ENCODE peak calls at places on chromosome 16, in seven cellular contexts. M is left lung; Y is body of pancreas; C is AG04450; L is CD8-positive, alpha-beta memory T cell; G is heart left ventricle; H is cardiac muscle cell. T is an unnamed sample. For H3K27me3, the result is how much of the 10 kb centered on the place peaks cover.

GRCh38 chr16:21324267-21324666 is 46.2 kb upstream of the CRYM start:
- DNase-seq in L (no peak), H (no peak), G (no peak), C (no peak), Y (no peak), M (no peak), T (no peak)

GRCh38 chr16:28597692-28598261 is 927 bp upstream of the SULT1A2 start:
- DNase-seq in G (no peak), M (no peak), H (no peak), C (no peak), Y (no peak), L (no peak), T (peak)

GRCh38 chr16:34802848-34803599 is 1343.6 kb downstream of the TP53TG3F start:
- DNase-seq in C (no peak), L (no peak), H (no peak), G (no peak), Y (no peak), M (peak), T (no peak)

GRCh38 chr16:27073733-27074132 is 7.0 kb downstream of the C16orf82 start:
- DNase-seq in L (no peak), M (no peak), H (no peak), G (no peak), C (no peak), Y (no peak), T (no peak)

GRCh38 chr16:27766166-27766925 is 216.4 kb downstream of the KATNIP start:
- DNase-seq in C (no peak), Y (no peak), H (no peak), M (peak), G (no peak), L (no peak), T (peak)

GRCh38 chr16:85615852-85616607 is 2.9 kb downstream of the GSE1 start:
- DNase-seq in H (peak), Y (peak), M (peak), C (peak), G (peak), L (peak), T (peak)

GRCh38 chr16:84303023-84303422 is 8.3 kb downstream of the WFDC1 start:
- DNase-seq in C (peak), G (peak), H (peak), L (no peak), M (no peak), Y (no peak), T (no peak)

GRCh38 chr16:84606081-84606875 is 11.6 kb downstream of the COTL1 start:
- DNase-seq in H (no peak), L (no peak), C (no peak), G (no peak), M (no peak), Y (no peak), T (no peak)

GRCh38 chr16:56336071-56336688 is 89.2 kb downstream of the AMFR start:
- DNase-seq in H (peak), M (peak), L (no peak), Y (no peak), C (no peak), G (peak), T (no peak)

GRCh38 chr16:89917773-89918452 is 749 bp upstream of the MC1R start:
- DNase-seq in H (peak), M (peak), G (peak), C (no peak), Y (peak), L (peak), T (peak)

GRCh38 chr16:48950184-48950583 is 331.5 kb downstream of the CBLN1 start:
- DNase-seq in M (no peak), Y (no peak), L (no peak), G (no peak), C (no peak), H (no peak), T (no peak)

GRCh38 chr16:27483083-27483437 is 66.7 kb downstream of the GTF3C1 start:
- DNase-seq in H (no peak), L (no peak), G (no peak), C (no peak), Y (no peak), M (no peak), T (no peak)

GRCh38 chr16:56848955-56849689 is 15.9 kb upstream of the SLC12A3 start:
- DNase-seq in C (no peak), Y (no peak), H (peak), G (no peak), L (no peak), M (no peak), T (no peak)

GRCh38 chr16:88731699-88732098 is 25.4 kb downstream of the CTU2 start:
- DNase-seq in Y (no peak), M (no peak), H (no peak), L (no peak), G (no peak), C (no peak), T (no peak)

GRCh38 chr16:12311887-12312286 is 335.4 kb downstream of the SNX29 start:
- DNase-seq in H (no peak), C (no peak), M (no peak), Y (no peak), G (no peak), L (no peak), T (no peak)

GRCh38 chr16:75821117-75821516 is 94.8 kb upstream of the CPHXL start:
- DNase-seq in G (no peak), M (no peak), L (no peak), Y (no peak), H (no peak), C (no peak), T (no peak)

GRCh38 chr16:27974896-27975540 is 88.5 kb downstream of the GSG1L start:
- DNase-seq in L (no peak), M (no peak), G (no peak), H (no peak), C (no peak), Y (no peak), T (no peak)

GRCh38 chr16:63539276-63539675 is 1503.0 kb upstream of the CDH8 start:
- DNase-seq in L (no peak), Y (no peak), M (no peak), H (no peak), C (no peak), G (no peak), T (no peak)

GRCh38 chr16:79272141-79272577 is 328.4 kb downstream of the MAF start:
- DNase-seq in Y (no peak), H (no peak), L (peak), G (no peak), M (peak), C (no peak), T (peak)

GRCh38 chr16:5979905-5980550 is 882.4 kb upstream of the EEF2KMT start:
- DNase-seq in Y (no peak), G (no peak), L (no peak), H (no peak), C (no peak), M (no peak), T (no peak)

GRCh38 chr16:62036101-62036806 is at the start of gene CDH8:
- DNase-seq in G (no peak), C (no peak), M (peak), H (no peak), Y (no peak), L (no peak), T (peak)

GRCh38 chr16:87653234-87653633 is 50.9 kb downstream of the JPH3 start:
- DNase-seq in H (no peak), M (peak), Y (no peak), L (no peak), C (no peak), G (no peak), T (no peak)

GRCh38 chr16:55832788-55833583 is at the start of gene CES1:
- DNase-seq in M (peak), G (peak), Y (peak), L (no peak), C (no peak), H (no peak), T (peak)

GRCh38 chr16:82105107-82105506 is 64.9 kb downstream of the MPHOSPH6 start:
- DNase-seq in Y (no peak), G (no peak), C (no peak), M (no peak), H (no peak), L (no peak), T (no peak)

GRCh38 chr16:22887445-22887844 is 73.5 kb downstream of the HS3ST2 start:
- DNase-seq in G (no peak), L (no peak), M (no peak), H (no peak), Y (no peak), C (no peak), T (no peak)

GRCh38 chr16:5487728-5488127 is 390.1 kb upstream of the EEF2KMT start:
- DNase-seq in Y (no peak), G (no peak), C (no peak), H (no peak), M (no peak), L (no peak), T (no peak)

GRCh38 chr16:4016648-4017047 is 99.6 kb downstream of the ADCY9 start:
- DNase-seq in M (no peak), L (no peak), C (no peak), Y (no peak), G (no peak), H (peak), T (no peak)

GRCh38 chr16:88464447-88465318 is 11.6 kb downstream of the ZFPM1 start:
- DNase-seq in G (no peak), Y (no peak), L (no peak), C (no peak), H (peak), M (no peak), T (no peak)

GRCh38 chr16:69187387-69187890 is 475 bp downstream of the SNTB2 start:
- DNase-seq in Y (peak), H (peak), L (peak), M (peak), C (no peak), G (peak), T (peak)

GRCh38 chr16:22161999-22162657 is at the start of gene SDR42E2:
- DNase-seq in H (no peak), L (peak), G (no peak), M (peak), Y (peak), C (no peak), T (no peak)

GRCh38 chr16:17830651-17831050 is 359.9 kb upstream of the XYLT1 start:
- DNase-seq in Y (no peak), M (no peak), L (no peak), G (no peak), C (no peak), H (no peak), T (no peak)

DNA sequence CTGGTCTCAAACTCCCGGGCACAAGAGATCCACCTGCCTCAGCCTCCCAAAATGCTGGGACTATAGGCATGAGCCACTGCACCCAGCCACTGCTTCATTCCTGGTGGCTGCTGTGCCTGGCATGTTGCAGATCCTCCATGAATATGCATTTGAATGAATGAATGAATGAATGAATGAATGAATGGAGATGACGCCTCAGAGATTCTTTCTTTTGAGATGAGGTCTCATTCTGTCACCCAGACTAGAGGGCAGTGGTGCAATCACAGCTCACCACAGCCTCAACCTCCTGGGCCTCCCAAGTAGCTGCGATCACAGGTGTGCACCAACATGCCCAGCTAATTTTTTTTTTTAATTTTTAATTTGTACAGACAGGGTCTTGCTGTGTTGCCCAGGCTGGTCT is 5.2 kb downstream of the SPN start:
- DNase-seq in H (no peak), Y (no peak), M (no peak), C (no peak), G (no peak), L (no peak), T (no peak)
- H3K27me3 ChIP-seq in H (under half), Y (under half), M (under half), C (under half), G (under half), L (under half), T (under half)

GRCh38 chr16:66939366-66939765 is 4.0 kb downstream of the CES2 start:
- DNase-seq in L (no peak), Y (no peak), G (no peak), M (no peak), H (no peak), C (no peak), T (no peak)

GRCh38 chr16:66936889-66937554 is 1.7 kb downstream of the CES2 start:
- DNase-seq in L (no peak), G (no peak), H (no peak), Y (no peak), M (peak), C (no peak), T (no peak)

GRCh38 chr16:66942981-66943380 is 7.7 kb downstream of the CES2 start:
- DNase-seq in G (no peak), Y (no peak), H (no peak), L (no peak), C (no peak), M (peak), T (no peak)

GRCh38 chr16:66937725-66938337 is 2.5 kb downstream of the CES2 start:
- DNase-seq in L (no peak), M (peak), Y (no peak), G (no peak), C (no peak), H (no peak), T (no peak)

DNA sequence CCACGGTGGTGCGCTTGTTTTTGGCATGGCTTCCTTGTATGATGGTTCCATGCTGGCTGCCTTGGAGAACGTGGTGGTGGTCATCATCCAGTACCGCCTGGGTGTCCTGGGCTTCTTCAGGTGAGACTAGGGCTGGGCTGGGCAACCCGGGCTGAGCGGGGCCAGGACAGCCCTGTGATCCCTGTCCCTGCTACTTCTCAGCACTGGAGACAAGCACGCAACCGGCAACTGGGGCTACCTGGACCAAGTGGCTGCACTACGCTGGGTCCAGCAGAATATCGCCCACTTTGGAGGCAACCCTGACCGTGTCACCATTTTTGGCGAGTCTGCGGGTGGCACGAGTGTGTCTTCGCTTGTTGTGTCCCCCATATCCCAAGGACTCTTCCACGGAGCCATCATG is 4.9 kb downstream of the CES2 start:
- DNase-seq in G (no peak), L (no peak), M (peak), C (no peak), H (no peak), Y (no peak), T (no peak)
- H3K4me3 ChIP-seq in G (no peak), L (no peak), M (no peak), C (no peak), H (no peak), Y (no peak), T (no peak)

GRCh38 chr16:53434436-53435065 is at the start of gene RBL2:
- DNase-seq in Y (peak), L (peak), M (peak), H (peak), C (no peak), G (no peak), T (peak)

GRCh38 chr16:53435066-53435688 is 906 bp downstream of the RBL2 start:
- DNase-seq in M (no peak), C (peak), L (peak), Y (peak), H (peak), G (peak), T (peak)

GRCh38 chr16:53446090-53446489 is 11.8 kb downstream of the RBL2 start:
- DNase-seq in C (no peak), Y (no peak), H (no peak), G (no peak), M (no peak), L (no peak), T (no peak)

GRCh38 chr16:53445534-53445933 is 11.3 kb downstream of the RBL2 start:
- DNase-seq in L (no peak), M (no peak), G (no peak), H (no peak), C (no peak), Y (no peak), T (no peak)

DNA sequence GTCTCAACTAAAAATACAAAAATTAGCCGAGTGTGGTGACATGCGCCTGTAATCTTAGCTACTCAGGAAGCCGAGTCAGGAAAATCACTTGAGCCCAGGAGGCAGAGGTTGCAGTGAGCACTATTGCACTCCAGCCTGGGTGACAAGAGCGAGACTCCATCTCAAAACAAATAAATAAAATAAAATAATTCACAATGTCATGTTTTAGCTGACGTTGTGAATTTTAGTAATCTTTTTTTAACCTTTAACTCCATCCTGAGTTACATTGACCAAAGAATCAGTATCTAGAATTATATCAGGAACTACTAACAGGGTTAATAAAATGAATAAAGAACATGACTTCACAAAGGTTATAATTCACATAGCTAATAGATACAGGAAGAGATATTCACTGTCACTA is 5.9 kb downstream of the RBL2 start:
- DNase-seq in C (no peak), Y (no peak), M (no peak), G (no peak), L (no peak), H (no peak), T (no peak)
- H3K27me3 ChIP-seq in C (under half), Y (under half), M (under half), G (under half), L (under half), H (under half), T (under half)

GRCh38 chr16:73050115-73051099 is 2.5 kb upstream of the ZFHX3 start:
- DNase-seq in G (no peak), H (no peak), M (no peak), C (no peak), Y (no peak), L (no peak), T (no peak)
- H3K4me3 ChIP-seq in G (no peak), H (no peak), M (no peak), C (peak), Y (no peak), L (no peak), T (no peak)

DNA sequence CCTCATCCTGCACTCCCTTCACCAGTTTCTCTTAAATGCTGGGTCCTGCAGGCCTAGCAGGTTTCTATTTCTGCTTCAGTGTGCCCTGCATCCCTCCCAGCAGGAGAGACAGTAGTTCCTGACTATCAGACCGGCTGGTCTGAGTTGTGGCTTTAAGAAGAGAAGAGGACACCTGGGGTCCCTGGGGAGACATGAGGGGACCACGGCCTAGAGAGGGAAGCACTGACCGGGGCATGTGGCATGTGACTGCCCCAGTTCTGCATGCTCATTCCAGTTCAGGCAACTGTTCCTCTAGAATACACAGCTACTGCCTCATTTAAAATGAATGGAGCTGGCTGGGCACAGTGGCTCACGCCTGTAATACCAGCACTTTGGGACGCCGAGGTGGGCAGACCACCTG is 61.3 kb downstream of the GPRC5B start:
- DNase-seq in L (no peak), H (no peak), M (no peak), Y (no peak), C (no peak), G (no peak), T (no peak)
- H3K27me3 ChIP-seq in L (under half), H (under half), M (under half), Y (under half), C (under half), G (under half), T (under half)

T was measured in lower lobe of right lung.